ENCODE peak calls at places on chromosomes 1 and 21, in four cellular contexts. O, U, V and C are unnamed samples.

GRCh38 chr1:225318706-225319575 is 108.9 kb downstream of the LBR start:
- DNase-seq in O (peak), U (peak), V (peak), C (peak)

GRCh38 chr1:100414693-100415092 is 62.4 kb downstream of the CDC14A start:
- DNase-seq in O (no peak), U (no peak), V (no peak), C (no peak)

GRCh38 chr1:45493116-45493697 is 2.2 kb upstream of the TESK2 start:
- DNase-seq in O (peak), U (no peak), V (peak), C (peak)

GRCh38 chr1:51293898-51294515 is 36.4 kb downstream of the TTC39A start:
- DNase-seq in O (no peak), U (no peak), V (no peak), C (no peak)

GRCh38 chr21:34992736-34993135 is 56.4 kb downstream of the RUNX1 start:
- DNase-seq in O (no peak), U (no peak), V (no peak), C (no peak)

GRCh38 chr1:206941766-206942418 is 4.4 kb downstream of the PIGR start:
- DNase-seq in O (peak), U (no peak), V (no peak), C (no peak)

GRCh38 chr1:244735404-244735803 is 82.5 kb downstream of the DESI2 start:
- DNase-seq in O (no peak), U (peak), V (no peak), C (peak)

GRCh38 chr1:147292635-147293251 is 50.3 kb downstream of the CHD1L start:
- DNase-seq in O (no peak), U (no peak), V (no peak), C (no peak)

GRCh38 chr1:163035791-163036249 is 33.3 kb upstream of the RGS4 start:
- DNase-seq in O (no peak), U (no peak), V (no peak), C (peak)

GRCh38 chr1:194196562-194196961 is 1010.1 kb upstream of the B3GALT2 start:
- DNase-seq in O (no peak), U (no peak), V (no peak), C (no peak)

GRCh38 chr1:232627645-232628334 is 2.1 kb downstream of the SIPA1L2 start:
- DNase-seq in O (peak), U (no peak), V (no peak), C (peak)

GRCh38 chr1:183604048-183604808 is 14.0 kb upstream of the NCF2 start:
- DNase-seq in O (peak), U (peak), V (no peak), C (no peak)

GRCh38 chr1:16120940-16121410 is 34.9 kb downstream of the EPHA2 start:
- DNase-seq in O (no peak), U (no peak), V (peak), C (no peak)

GRCh38 chr21:37582613-37583012 is 216.0 kb downstream of the DYRK1A start:
- DNase-seq in O (peak), U (no peak), V (peak), C (peak)

GRCh38 chr1:169367096-169367685 is 406 bp downstream of the NME7 start:
- DNase-seq in O (no peak), U (no peak), V (no peak), C (no peak)

GRCh38 chr1:162081316-162081715 is 11.8 kb downstream of the NOS1AP start:
- DNase-seq in O (no peak), U (no peak), V (peak), C (no peak)

GRCh38 chr1:50750021-50750619 is 209.9 kb downstream of the FAF1 start:
- DNase-seq in O (peak), U (no peak), V (peak), C (peak)

GRCh38 chr1:162357681-162358266 is 18.9 kb downstream of the SPATA46 start:
- DNase-seq in O (peak), U (no peak), V (peak), C (peak)

GRCh38 chr1:200873671-200874397 is 1.1 kb downstream of the GPR25 start:
- DNase-seq in O (no peak), U (no peak), V (no peak), C (no peak)

GRCh38 chr1:161166669-161167548 is 683 bp downstream of the PPOX start:
- DNase-seq in O (peak), U (no peak), V (no peak), C (no peak)

GRCh38 chr1:36400514-36400824 is 2.8 kb upstream of the LSM10 start:
- DNase-seq in O (no peak), U (no peak), V (no peak), C (no peak)

GRCh38 chr1:59070607-59071006 is 226.3 kb upstream of the FGGY start:
- DNase-seq in O (no peak), U (no peak), V (peak), C (no peak)

GRCh38 chr1:17606826-17607440 is 67.4 kb downstream of the ARHGEF10L start:
- DNase-seq in O (peak), U (no peak), V (peak), C (peak)

GRCh38 chr1:39333296-39333695 is 128.8 kb downstream of the MACF1 start:
- DNase-seq in O (no peak), U (no peak), V (no peak), C (no peak)

GRCh38 chr1:234676103-234676594 is 66.2 kb upstream of the IRF2BP2 start:
- DNase-seq in O (peak), U (no peak), V (peak), C (peak)

GRCh38 chr1:113452921-113453770 is 62.8 kb downstream of the MAGI3 start:
- DNase-seq in O (peak), U (no peak), V (peak), C (peak)

GRCh38 chr1:238652346-238652968 is 733.9 kb upstream of the CHRM3 start:
- DNase-seq in O (no peak), U (no peak), V (no peak), C (no peak)

GRCh38 chr1:28428990-28429520 is 59.5 kb downstream of the PHACTR4 start:
- DNase-seq in O (no peak), U (no peak), V (no peak), C (no peak)

GRCh38 chr21:31491617-31492016 is 147.6 kb upstream of the TIAM1 start:
- DNase-seq in O (no peak), U (no peak), V (no peak), C (no peak)

GRCh38 chr21:44353200-44353970 is at the start of gene TRPM2:
- DNase-seq in O (no peak), U (no peak), V (no peak), C (no peak)

GRCh38 chr21:44657635-44658183 is at the start of gene KRTAP12-3:
- DNase-seq in O (no peak), U (no peak), V (no peak), C (no peak)

GRCh38 chr1:36874271-36875017 is 159.9 kb downstream of the GRIK3 start:
- DNase-seq in O (no peak), U (no peak), V (no peak), C (no peak)

GRCh38 chr1:17273096-17273495 is 24.2 kb downstream of the PADI3 start:
- DNase-seq in O (no peak), U (no peak), V (no peak), C (no peak)

GRCh38 chr1:191641420-191642215 is 516.6 kb upstream of the RGS18 start:
- DNase-seq in O (no peak), U (no peak), V (no peak), C (no peak)

GRCh38 chr1:11913291-11913690 is 12.9 kb downstream of the KIAA2013 start:
- DNase-seq in O (no peak), U (no peak), V (peak), C (no peak)

GRCh38 chr1:212260557-212261342 is 24.5 kb upstream of the PPP2R5A start:
- DNase-seq in O (no peak), U (no peak), V (peak), C (peak)

DNA sequence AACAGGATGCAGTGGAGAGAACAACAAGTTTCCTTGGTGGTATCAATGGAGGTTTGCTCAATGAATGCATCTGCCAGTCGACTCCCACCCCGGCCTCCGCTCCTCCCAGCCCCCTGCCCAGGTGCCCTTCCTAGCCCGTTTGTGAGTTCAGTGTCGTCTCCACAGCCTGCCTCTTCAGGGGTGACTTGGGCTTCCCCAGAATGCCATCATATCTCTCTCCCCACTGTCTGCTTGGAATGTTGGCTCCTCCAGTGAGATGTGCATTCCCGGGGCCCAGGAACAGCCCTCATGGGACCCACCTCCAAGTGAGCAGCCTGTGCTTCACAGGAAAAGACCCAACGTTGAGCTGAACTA is 30.5 kb downstream of the MATN1 start:
- DNase-seq in O (no peak), U (no peak), V (no peak), C (no peak)
- TF ChIP-seq CHD4 in O (no peak), U (no peak), V (no peak), C (no peak)

GRCh38 chr1:72620453-72620852 is 338.1 kb upstream of the NEGR1 start:
- DNase-seq in O (no peak), U (no peak), V (no peak), C (no peak)

DNA sequence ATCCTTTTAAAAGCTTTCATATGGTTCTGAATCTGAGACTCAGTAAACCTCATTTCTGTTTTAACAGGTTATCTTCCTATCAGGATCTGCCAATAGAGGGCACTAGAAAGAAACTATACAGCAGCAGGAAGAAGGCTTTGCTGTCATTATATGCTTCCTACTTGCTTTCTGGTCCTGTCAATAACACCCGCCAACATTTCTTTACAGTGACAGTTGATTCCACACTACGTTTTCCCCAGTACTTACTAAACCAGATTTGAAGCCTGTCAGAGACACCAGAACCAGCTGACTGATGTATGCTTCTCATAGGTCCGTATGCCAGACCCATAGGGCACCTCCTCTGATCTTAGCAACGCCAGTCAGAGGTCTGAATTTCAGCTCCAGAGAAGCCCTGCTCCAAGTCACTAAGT is 341.0 kb upstream of the NEGR1 start:
- DNase-seq in O (no peak), U (peak), V (peak), C (no peak)
- TF ChIP-seq CHD4 in O (no peak), U (no peak), V (no peak), C (no peak)

GRCh38 chr1:22489823-22490222 is 38.2 kb downstream of the ZBTB40 start:
- DNase-seq in O (no peak), U (no peak), V (no peak), C (no peak)
- TF ChIP-seq CHD4 in O (no peak), U (no peak), V (no peak), C (no peak)

GRCh38 chr1:156461781-156462647 is 38.6 kb downstream of the MEF2D start:
- DNase-seq in O (no peak), U (no peak), V (no peak), C (no peak)
- TF ChIP-seq CHD4 in O (no peak), U (no peak), V (no peak), C (no peak)

GRCh38 chr1:3695326-3696217 is 43.3 kb downstream of the TP73 start:
- DNase-seq in O (peak), U (no peak), V (peak), C (peak)
- TF ChIP-seq CHD4 in O (no peak), U (no peak), V (no peak), C (no peak)

GRCh38 chr1:88825721-88826120 is 65.6 kb downstream of the GTF2B start:
- DNase-seq in O (no peak), U (no peak), V (no peak), C (no peak)
- TF ChIP-seq CHD4 in O (no peak), U (no peak), V (no peak), C (no peak)

GRCh38 chr1:228004331-228004871 is 2.4 kb upstream of the WNT3A start:
- DNase-seq in O (peak), U (no peak), V (peak), C (peak)
- TF ChIP-seq CHD4 in O (no peak), U (no peak), V (no peak), C (no peak)

GRCh38 chr1:57832616-57833015 is 408.8 kb upstream of the DAB1 start:
- DNase-seq in O (no peak), U (no peak), V (no peak), C (no peak)
- TF ChIP-seq CHD4 in O (no peak), U (no peak), V (no peak), C (no peak)

DNA sequence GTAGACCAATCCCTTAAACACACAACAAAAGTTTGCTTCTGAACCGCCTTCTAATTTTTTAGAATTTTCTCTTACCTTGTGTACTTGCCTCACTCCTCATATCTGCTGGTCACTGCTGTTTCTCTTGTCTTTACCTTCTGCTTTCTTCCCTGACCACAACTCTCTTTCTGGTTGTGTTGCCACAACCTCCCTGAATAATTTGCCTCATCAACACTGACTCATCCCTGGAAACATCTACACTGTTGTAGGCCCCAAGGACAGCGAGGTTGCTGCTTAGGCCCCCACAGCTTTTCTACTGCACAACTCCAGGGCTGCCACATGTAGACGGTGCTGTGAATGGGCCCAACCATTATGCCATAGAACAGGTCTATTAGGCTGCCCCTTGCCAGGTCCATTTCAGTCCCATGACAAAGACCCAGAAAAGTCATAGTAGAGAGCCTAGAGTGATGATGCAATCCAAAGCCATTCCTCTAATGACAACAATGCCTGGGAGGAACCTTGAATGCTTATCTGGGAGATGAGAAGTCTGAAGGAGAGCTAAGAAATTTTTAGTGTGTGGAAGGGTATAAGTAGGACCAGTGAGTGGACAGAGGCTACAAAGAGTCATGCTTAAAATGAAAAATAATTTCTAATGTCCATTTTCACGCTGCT is 36.6 kb upstream of the LCE5A start:
- DNase-seq in O (no peak), U (no peak), V (no peak), C (no peak)
- TF ChIP-seq CHD4 in O (no peak), U (no peak), V (no peak), C (no peak)

DNA sequence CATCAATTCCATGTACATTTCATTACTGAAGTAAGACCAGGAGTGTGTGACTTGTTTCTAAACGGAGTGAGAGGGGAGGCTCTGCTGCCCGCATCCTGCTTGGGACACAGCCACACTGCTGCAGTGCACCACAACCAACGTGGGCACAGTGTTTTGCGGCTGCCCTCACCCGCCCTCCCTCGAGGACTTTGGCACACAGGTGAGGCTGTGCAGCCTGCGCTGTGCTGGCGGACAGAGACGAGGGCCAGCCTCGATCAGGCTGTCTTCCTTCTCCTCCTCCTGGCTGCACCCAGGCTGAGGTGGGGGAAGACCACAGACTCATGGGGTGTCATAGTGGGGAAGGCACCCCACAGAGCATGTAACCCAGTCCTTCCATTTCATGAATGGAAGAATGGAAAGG is 31.0 kb upstream of the H6PD start:
- DNase-seq in O (no peak), U (no peak), V (no peak), C (no peak)
- TF ChIP-seq CHD4 in O (no peak), U (no peak), V (no peak), C (no peak)